ENCODE peak calls at places on chromosome 14, in four cellular contexts. One of them, this sample, is unnamed.

GRCh38 chr14:99344051-99344450 is 72.1 kb upstream of the BCL11B start:
- DNase-seq in A673: no peak
- DNase-seq in A549: no peak
- DNase-seq in astrocyte of the spinal cord: no peak
- DNase-seq in this sample: no peak

GRCh38 chr14:76687611-76688372 is 73.5 kb upstream of the VASH1 start:
- DNase-seq in A673: no peak
- DNase-seq in A549: no peak
- DNase-seq in astrocyte of the spinal cord: peak; percentile 30
- DNase-seq in this sample: no peak

GRCh38 chr14:53955671-53956426 is 776 bp downstream of the BMP4 start:
- DNase-seq in A673: peak; percentile 2
- DNase-seq in A549: peak; percentile 44
- DNase-seq in astrocyte of the spinal cord: peak; percentile 53
- DNase-seq in this sample: no peak

GRCh38 chr14:24051162-24051788 is 534 bp upstream of the CARMIL3 start:
- DNase-seq in A673: no peak
- DNase-seq in A549: no peak
- DNase-seq in astrocyte of the spinal cord: no peak
- DNase-seq in this sample: peak; percentile 6

GRCh38 chr14:101196795-101197590 is 293.5 kb upstream of the RTL1 start:
- DNase-seq in A673: no peak
- DNase-seq in A549: no peak
- DNase-seq in astrocyte of the spinal cord: no peak
- DNase-seq in this sample: no peak

GRCh38 chr14:65860956-65861631 is 448.6 kb downstream of the FUT8 start:
- DNase-seq in A673: no peak
- DNase-seq in A549: no peak
- DNase-seq in astrocyte of the spinal cord: no peak
- DNase-seq in this sample: no peak

GRCh38 chr14:100523131-100523530 is 64.1 kb downstream of the BEGAIN start:
- DNase-seq in A673: no peak
- DNase-seq in A549: no peak
- DNase-seq in astrocyte of the spinal cord: no peak
- DNase-seq in this sample: no peak

GRCh38 chr14:106493962-106494823 is 967.8 kb downstream of the TMEM121 start:
- DNase-seq in A673: no peak
- DNase-seq in A549: no peak
- DNase-seq in astrocyte of the spinal cord: no peak
- DNase-seq in this sample: no peak

GRCh38 chr14:99176156-99176945 is 95.6 kb downstream of the BCL11B start:
- DNase-seq in A673: no peak
- DNase-seq in A549: no peak
- DNase-seq in astrocyte of the spinal cord: no peak
- DNase-seq in this sample: no peak

GRCh38 chr14:96897184-96897583 is 100.0 kb downstream of the VRK1 start:
- DNase-seq in A673: no peak
- DNase-seq in A549: no peak
- DNase-seq in astrocyte of the spinal cord: no peak
- DNase-seq in this sample: no peak

GRCh38 chr14:47917344-47917954 is 242.0 kb upstream of the MDGA2 start:
- DNase-seq in A673: peak; percentile 58
- DNase-seq in A549: peak; percentile 3
- DNase-seq in astrocyte of the spinal cord: peak; percentile 35
- DNase-seq in this sample: peak; percentile 33

GRCh38 chr14:51554339-51554920 is 97.3 kb upstream of the FRMD6 start:
- DNase-seq in A673: no peak
- DNase-seq in A549: peak; percentile 65
- DNase-seq in astrocyte of the spinal cord: peak; percentile 84
- DNase-seq in this sample: no peak

GRCh38 chr14:60067911-60068310 is 23.8 kb upstream of the PCNX4 start:
- DNase-seq in A673: no peak
- DNase-seq in A549: no peak
- DNase-seq in astrocyte of the spinal cord: no peak
- DNase-seq in this sample: no peak

GRCh38 chr14:104845033-104845666 is 19.9 kb upstream of the CEP170B start:
- DNase-seq in A673: no peak
- DNase-seq in A549: no peak
- DNase-seq in astrocyte of the spinal cord: no peak
- DNase-seq in this sample: no peak

GRCh38 chr14:67411375-67411774 is 590 bp downstream of the PLEK2 start:
- DNase-seq in A673: no peak
- DNase-seq in A549: no peak
- DNase-seq in astrocyte of the spinal cord: no peak
- DNase-seq in this sample: no peak

GRCh38 chr14:73283592-73284379 is 46.5 kb downstream of the PAPLN start:
- DNase-seq in A673: peak; percentile 25
- DNase-seq in A549: peak; percentile 46
- DNase-seq in astrocyte of the spinal cord: peak; percentile 35
- DNase-seq in this sample: no peak
- TF ChIP-seq CTCF in A673: peak; percentile 38
- TF ChIP-seq CTCF in A549: peak; percentile 43
- TF ChIP-seq CTCF in astrocyte of the spinal cord: peak; percentile 50
- TF ChIP-seq CTCF in this sample: peak; percentile 33

GRCh38 chr14:71319646-71320045 is 412.4 kb downstream of the PCNX1 start:
- DNase-seq in A673: peak; percentile 55
- DNase-seq in A549: peak; percentile 33
- DNase-seq in astrocyte of the spinal cord: no peak
- DNase-seq in this sample: peak; percentile 8
- TF ChIP-seq CTCF in A673: no peak
- TF ChIP-seq CTCF in A549: no peak
- TF ChIP-seq CTCF in astrocyte of the spinal cord: no peak
- TF ChIP-seq CTCF in this sample: no peak

GRCh38 chr14:75236897-75237296 is 41.7 kb upstream of the FOS start:
- DNase-seq in A673: no peak
- DNase-seq in A549: no peak
- DNase-seq in astrocyte of the spinal cord: no peak
- DNase-seq in this sample: no peak

GRCh38 chr14:75240781-75241180 is 37.8 kb upstream of the FOS start:
- DNase-seq in A673: no peak
- DNase-seq in A549: no peak
- DNase-seq in astrocyte of the spinal cord: no peak
- DNase-seq in this sample: no peak

GRCh38 chr14:75234173-75234855 is 44.3 kb upstream of the FOS start:
- DNase-seq in A673: no peak
- DNase-seq in A549: peak; percentile 51
- DNase-seq in astrocyte of the spinal cord: peak; percentile 94
- DNase-seq in this sample: no peak

GRCh38 chr14:75242546-75243273 is 35.9 kb upstream of the FOS start:
- DNase-seq in A673: peak; percentile 99
- DNase-seq in A549: no peak
- DNase-seq in astrocyte of the spinal cord: peak; percentile 77
- DNase-seq in this sample: no peak

DNA sequence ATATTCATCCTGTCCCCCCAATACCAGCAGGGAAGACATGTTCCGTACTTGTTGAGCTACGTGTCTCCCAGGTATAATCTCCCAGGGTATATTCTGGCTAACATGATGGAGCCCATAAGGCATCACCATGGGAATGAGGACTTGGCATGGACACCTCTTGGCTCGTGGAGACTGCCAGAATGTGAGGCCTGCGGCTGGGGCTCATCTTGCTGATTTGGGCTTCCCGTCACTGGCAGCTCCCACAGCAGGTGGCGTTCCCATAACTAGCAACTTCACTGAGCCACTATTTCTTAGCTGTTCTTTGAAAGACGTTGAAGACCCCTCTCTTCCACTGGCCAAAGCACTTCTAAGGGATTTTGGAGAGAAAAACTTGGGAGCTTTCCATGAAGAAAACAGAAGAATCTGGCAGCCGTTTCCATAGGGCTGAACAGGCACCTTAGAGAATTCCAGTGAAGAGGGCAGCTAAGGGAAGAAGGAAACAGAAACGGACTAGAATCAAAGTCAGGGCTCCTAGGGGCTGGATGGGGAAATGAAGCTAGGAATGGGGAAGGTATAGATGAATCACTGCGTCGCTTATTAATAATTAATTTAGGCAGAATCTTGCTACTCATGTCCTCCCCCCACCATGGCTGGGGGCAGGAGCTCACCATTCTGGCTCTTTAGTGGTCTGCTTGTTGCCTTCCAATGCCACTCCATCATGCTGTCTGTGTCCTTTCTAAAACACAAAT is 39.7 kb upstream of the FOS start:
- DNase-seq in A673: peak; percentile 60
- DNase-seq in A549: peak; percentile 17
- DNase-seq in astrocyte of the spinal cord: peak; percentile 20
- DNase-seq in this sample: no peak
- TF ChIP-seq CTCF in A673: peak; percentile 27
- TF ChIP-seq CTCF in A549: no peak
- TF ChIP-seq CTCF in astrocyte of the spinal cord: no peak
- TF ChIP-seq CTCF in this sample: no peak

GRCh38 chr14:69039287-69039628 is 60.2 kb upstream of the ACTN1 start:
- DNase-seq in A673: peak; percentile 28
- DNase-seq in A549: peak; percentile 51
- DNase-seq in astrocyte of the spinal cord: peak; percentile 73
- DNase-seq in this sample: no peak
- TF ChIP-seq CTCF in A673: no peak
- TF ChIP-seq CTCF in A549: no peak
- TF ChIP-seq CTCF in astrocyte of the spinal cord: no peak
- TF ChIP-seq CTCF in this sample: no peak

DNA sequence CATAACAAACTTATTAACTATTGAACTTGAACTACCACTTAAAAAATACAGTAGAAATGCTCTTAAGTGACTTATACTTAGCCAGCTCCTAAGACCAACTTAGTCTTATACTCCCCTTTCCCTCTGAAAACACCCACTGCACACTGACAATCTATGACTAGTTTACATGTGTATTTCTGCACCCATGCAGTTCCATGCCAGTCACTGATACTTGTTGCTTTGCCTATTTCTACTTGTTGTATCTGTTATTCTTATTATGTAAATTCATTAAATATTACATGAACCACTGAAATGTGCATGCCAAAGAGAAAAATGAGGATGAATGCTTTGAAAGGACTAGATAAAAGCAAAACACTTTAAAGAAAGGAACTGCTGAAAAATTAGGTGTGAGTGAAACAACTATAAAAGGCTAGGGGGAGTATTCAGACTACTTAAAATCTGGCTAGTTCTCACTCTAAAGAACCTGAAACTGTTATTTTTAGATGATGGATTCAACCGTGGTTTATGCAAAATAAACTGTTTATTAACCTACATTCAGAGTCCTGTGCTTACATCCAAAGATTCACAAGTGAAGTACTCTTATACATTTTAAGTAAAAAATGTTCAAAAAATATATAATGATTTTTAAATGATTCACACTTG is 74.7 kb downstream of the RPS6KA5 start:
- DNase-seq in A673: no peak
- DNase-seq in A549: no peak
- DNase-seq in astrocyte of the spinal cord: no peak
- DNase-seq in this sample: no peak
- TF ChIP-seq CTCF in A673: no peak
- TF ChIP-seq CTCF in A549: no peak
- TF ChIP-seq CTCF in astrocyte of the spinal cord: no peak
- TF ChIP-seq CTCF in this sample: no peak

GRCh38 chr14:37198273-37198598 is 499 bp downstream of the MIPOL1 start:
- DNase-seq in A673: no peak
- DNase-seq in A549: no peak
- DNase-seq in astrocyte of the spinal cord: no peak
- DNase-seq in this sample: no peak
- TF ChIP-seq CTCF in A673: no peak
- TF ChIP-seq CTCF in A549: no peak
- TF ChIP-seq CTCF in astrocyte of the spinal cord: no peak
- TF ChIP-seq CTCF in this sample: no peak

DNA sequence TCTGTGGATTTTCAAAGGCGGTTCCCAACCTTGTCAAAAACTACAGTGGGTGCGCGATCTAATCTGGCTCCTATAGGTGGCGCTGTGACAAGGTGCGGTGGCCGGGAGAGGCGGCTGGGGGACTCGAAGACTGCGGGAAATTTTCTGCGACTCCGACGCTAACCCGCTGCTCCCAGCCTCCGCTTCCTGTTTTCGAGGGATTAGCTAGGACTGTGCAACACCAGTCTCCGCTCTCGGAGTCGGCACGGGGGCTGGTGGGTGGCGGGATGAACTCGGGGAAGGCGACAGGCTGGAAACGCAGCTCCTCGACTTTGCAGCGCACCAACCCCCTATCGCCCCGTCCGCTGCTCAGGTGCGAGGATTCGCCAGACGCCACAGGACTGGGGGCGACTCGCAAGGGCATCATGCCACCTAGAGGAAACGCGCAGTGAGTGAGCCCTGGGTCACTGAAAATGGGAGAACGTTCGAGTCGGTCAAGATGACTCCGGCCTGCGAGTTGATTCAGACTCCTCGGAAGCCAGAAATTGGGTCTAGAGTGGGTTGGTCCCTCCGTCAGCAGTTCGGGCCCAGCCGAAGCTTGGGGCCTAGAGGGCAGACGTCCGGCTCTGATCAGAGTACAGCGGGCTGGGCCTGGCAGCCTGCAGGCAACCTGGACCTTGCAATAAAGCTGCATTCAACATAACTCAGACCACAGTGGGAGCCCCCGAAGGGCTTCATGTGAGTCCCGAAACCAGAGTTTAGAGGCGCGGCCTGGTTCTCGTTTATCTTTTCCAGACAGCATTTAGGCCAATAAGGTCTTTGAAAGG is 5.5 kb upstream of the PAX9 start:
- DNase-seq in A673: peak; percentile 93
- DNase-seq in A549: peak; percentile 77
- DNase-seq in astrocyte of the spinal cord: no peak
- DNase-seq in this sample: peak; percentile 66
- TF ChIP-seq CTCF in A673: peak; percentile 91
- TF ChIP-seq CTCF in A549: peak; percentile 82
- TF ChIP-seq CTCF in astrocyte of the spinal cord: peak; percentile 67
- TF ChIP-seq CTCF in this sample: peak; percentile 78

This sample was measured in neural crest cell.